ENCODE peak calls at places on chromosomes 13 and 19, in four cellular contexts. I is HEK293T, D is HepG2, Y is WTC11. X is an unnamed sample.

GRCh38 chr13:74132152-74132767 is 1.9 kb downstream of the KLF12 start:
- DNase-seq in D (peak), I (peak), Y (no peak), X (no peak)

GRCh38 chr19:6997679-6998445 is 23.4 kb downstream of the MBD3L2B start:
- DNase-seq in I (no peak), Y (no peak), D (no peak), X (no peak)

GRCh38 chr13:112833551-112834257 is 135.3 kb upstream of the MCF2L start:
- DNase-seq in D (no peak), Y (no peak), I (no peak), X (no peak)

GRCh38 chr19:54123682-54124081 is 8.1 kb downstream of the PRPF31 start:
- DNase-seq in I (no peak), Y (no peak), D (no peak), X (no peak)

GRCh38 chr19:10419646-10420443 is 493 bp upstream of the PDE4A start:
- DNase-seq in Y (peak), D (no peak), I (peak), X (peak)

GRCh38 chr13:83378901-83379300 is 503.4 kb downstream of the SLITRK1 start:
- DNase-seq in I (no peak), D (no peak), Y (no peak), X (no peak)

GRCh38 chr19:5536337-5536894 is 31.3 kb downstream of the TINCR start:
- DNase-seq in I (peak), Y (peak), D (no peak), X (no peak)

GRCh38 chr19:4130635-4131438 is 6.9 kb upstream of the MAP2K2 start:
- DNase-seq in D (peak), Y (no peak), I (no peak), X (peak)

GRCh38 chr13:113464476-113464875 is 11.2 kb upstream of the ADPRHL1 start:
- DNase-seq in D (no peak), I (no peak), Y (no peak), X (no peak)

GRCh38 chr13:31629085-31629785 is 110.1 kb upstream of the RXFP2 start:
- DNase-seq in I (no peak), Y (no peak), D (no peak), X (no peak)
- TF ChIP-seq ELF4 in I (no peak), Y (no peak), D (no peak), X (no peak)

GRCh38 chr13:98521876-98522275 is 55.0 kb downstream of the STK24 start:
- DNase-seq in D (no peak), Y (no peak), I (no peak), X (no peak)

GRCh38 chr13:98525452-98525851 is 51.5 kb downstream of the STK24 start:
- DNase-seq in Y (no peak), I (no peak), D (no peak), X (no peak)

GRCh38 chr13:98524391-98524790 is 52.5 kb downstream of the STK24 start:
- DNase-seq in Y (no peak), I (no peak), D (no peak), X (no peak)

GRCh38 chr13:98524793-98525192 is 52.1 kb downstream of the STK24 start:
- DNase-seq in Y (no peak), I (no peak), D (no peak), X (no peak)

DNA sequence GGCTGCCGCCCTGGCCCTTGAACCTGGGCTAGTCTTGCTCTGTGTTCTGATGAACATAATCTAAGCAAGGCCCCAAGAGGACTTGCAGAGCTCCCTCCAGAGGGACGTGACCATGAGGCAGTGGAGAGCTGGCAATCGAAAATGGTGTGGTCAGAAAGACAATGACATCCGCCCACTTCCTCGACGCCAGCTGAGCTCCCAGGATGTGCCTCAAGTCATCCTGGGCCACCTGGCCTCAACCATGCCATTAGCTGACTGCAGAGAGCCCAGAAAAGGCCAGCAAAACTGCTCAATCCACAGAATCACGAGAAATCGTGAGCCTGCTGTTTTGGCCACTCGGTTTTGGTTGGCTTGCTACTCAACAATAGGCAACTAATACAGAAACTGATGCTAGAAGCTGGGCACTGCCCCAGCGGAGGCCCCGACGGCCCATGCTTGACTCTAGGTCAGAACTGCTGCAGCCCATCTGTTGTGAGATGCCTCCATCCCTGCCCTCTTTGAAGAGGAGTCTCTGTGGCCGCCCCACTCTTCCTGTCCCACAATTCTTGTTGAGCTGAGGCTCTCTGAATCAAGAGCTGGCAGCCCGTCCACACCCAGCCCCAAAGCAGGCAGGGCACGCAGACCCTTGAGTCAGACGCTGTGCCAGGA is 53.3 kb downstream of the STK24 start:
- DNase-seq in Y (no peak), I (no peak), D (no peak), X (no peak)
- TF ChIP-seq ELF4 in Y (no peak), I (no peak), D (no peak), X (no peak)

DNA sequence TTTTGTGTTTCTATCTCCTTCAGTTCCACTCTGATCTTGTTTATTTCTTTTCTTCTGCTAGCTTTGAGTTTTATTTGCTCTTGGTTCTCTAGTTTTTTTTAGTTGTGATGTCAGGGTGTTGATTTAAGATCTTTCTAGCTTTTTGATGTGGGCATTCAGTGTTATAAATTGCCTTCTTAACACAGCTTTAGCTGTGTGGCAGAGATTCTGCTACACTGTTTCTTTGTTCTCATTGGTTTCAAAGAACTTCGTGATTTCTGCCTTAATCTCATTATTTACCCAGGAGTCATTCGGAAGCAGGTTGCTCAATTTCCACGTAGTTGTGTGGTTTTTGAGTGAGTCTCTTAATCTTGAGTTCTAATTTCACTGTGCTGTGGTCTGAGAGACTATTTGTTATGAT is 251.7 kb upstream of the HTR2A start:
- DNase-seq in Y (no peak), I (no peak), D (no peak), X (no peak)
- TF ChIP-seq ELF4 in Y (no peak), I (no peak), D (no peak), X (no peak)

GRCh38 chr19:15556634-15557181 is 48.4 kb downstream of the CYP4F22 start:
- DNase-seq in D (no peak), I (no peak), Y (no peak), X (no peak)
- TF ChIP-seq ELF4 in D (no peak), I (no peak), Y (no peak), X (no peak)

GRCh38 chr13:104320446-104320845 is 1254.2 kb upstream of the SLC10A2 start:
- DNase-seq in I (no peak), Y (no peak), D (no peak), X (no peak)
- TF ChIP-seq ELF4 in I (no peak), Y (no peak), D (no peak), X (no peak)

DNA sequence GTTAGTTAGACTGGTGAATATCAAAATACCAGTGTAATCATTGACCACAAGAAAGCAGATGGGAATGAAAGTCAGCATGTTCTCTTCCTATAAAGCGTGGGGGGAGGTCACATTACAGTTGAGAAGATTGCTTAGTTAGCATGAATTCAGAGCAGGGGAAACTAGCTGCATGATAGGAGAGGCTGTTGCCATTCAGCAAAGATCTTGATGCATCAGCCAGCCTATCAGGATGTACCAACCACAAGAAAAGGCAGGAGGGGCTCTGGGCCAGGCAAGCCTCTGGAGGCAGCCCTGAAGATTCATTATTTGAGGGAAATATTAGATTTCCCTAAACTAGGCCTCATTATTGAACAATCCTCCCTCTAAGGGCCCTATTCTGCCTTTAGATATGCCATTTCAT is 5.0 kb upstream of the MTMR6 start:
- DNase-seq in D (no peak), I (peak), Y (no peak), X (peak)
- TF ChIP-seq ELF4 in D (no peak), I (no peak), Y (no peak), X (no peak)

GRCh38 chr13:20159646-20160345 is 1.1 kb downstream of the GJA3 start:
- DNase-seq in I (no peak), D (no peak), Y (no peak), X (no peak)
- TF ChIP-seq ELF4 in I (no peak), D (no peak), Y (no peak), X (no peak)

GRCh38 chr19:625257-625656 is 8.1 kb downstream of the POLRMT start:
- DNase-seq in D (no peak), Y (no peak), I (no peak), X (no peak)

GRCh38 chr19:624433-625109 is 8.8 kb downstream of the POLRMT start:
- DNase-seq in D (no peak), Y (no peak), I (no peak), X (no peak)

GRCh38 chr19:623175-623916 is 10.0 kb downstream of the POLRMT start:
- DNase-seq in I (no peak), D (no peak), Y (no peak), X (no peak)

GRCh38 chr19:622666-623065 is 10.7 kb downstream of the POLRMT start:
- DNase-seq in I (no peak), Y (no peak), D (no peak), X (no peak)

GRCh38 chr19:623974-624373 is 9.4 kb downstream of the POLRMT start:
- DNase-seq in I (no peak), Y (no peak), D (no peak), X (no peak)
- TF ChIP-seq ELF4 in I (no peak), Y (no peak), D (no peak), X (no peak)

GRCh38 chr19:49445997-49446396 is 4.7 kb upstream of the SLC17A7 start:
- DNase-seq in I (no peak), Y (no peak), D (no peak), X (no peak)

GRCh38 chr19:49448432-49448786 is 3.2 kb downstream of the PIH1D1 start:
- DNase-seq in Y (no peak), D (no peak), I (no peak), X (no peak)

GRCh38 chr19:49450405-49450804 is 1.2 kb downstream of the PIH1D1 start:
- DNase-seq in D (no peak), Y (no peak), I (no peak), X (no peak)

GRCh38 chr19:49451430-49452181 is at the start of gene PIH1D1:
- DNase-seq in D (peak), Y (peak), I (peak), X (peak)

DNA sequence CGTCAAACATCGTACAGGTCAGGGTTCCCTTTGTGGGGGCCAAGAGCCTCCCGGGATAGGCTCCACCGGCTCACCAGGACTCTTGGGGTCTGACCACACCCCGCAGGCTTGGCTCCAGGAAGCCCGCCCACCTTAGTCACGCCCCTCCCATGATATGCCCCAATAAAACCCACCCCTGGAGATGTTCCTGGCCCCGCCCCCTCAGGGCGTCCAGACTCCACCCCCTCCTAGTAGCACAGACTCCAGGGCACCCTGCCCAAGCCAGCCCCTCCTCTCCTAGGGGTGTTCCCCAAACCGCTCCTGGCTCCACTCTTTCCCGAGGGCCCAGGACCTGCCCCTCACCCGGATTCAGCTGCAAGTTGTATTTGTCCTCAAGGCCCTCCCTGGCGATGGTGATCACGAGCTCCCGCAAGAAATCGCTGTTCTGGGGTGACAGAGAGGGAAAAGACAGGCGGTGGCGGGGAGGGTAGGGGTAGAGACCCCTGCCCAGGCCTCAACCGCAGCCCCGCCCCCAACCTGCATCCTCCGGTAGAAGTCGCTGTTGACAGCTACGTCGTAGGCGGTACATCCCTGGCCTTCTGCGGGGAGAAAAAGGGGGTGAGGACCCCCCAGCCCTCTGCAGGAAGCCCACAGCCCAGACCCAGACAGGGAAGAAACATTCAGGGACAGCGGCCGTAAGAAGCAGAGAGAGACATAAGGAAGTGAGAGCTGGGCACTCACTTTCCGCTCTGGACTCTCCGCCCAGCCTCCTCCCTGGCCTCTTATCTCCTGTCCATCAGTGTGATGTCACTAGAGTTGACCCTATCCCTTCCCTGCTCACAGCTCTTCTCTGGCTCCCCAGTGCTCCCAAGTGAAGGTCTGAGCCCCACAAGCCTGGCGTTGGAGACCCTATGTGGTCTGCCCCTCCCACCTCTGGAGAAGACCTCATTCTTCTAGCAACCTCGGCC is 3.9 kb downstream of the PIH1D1 start:
- DNase-seq in I (no peak), Y (peak), D (no peak), X (peak)
- TF ChIP-seq ELF4 in I (no peak), Y (no peak), D (no peak), X (no peak)

X was measured in K562.